ENCODE peak calls at places on chromosomes 16 and 17, in five cellular contexts. C is HepG2, H is A549, Z is tibial nerve, Q is sigmoid colon. S is an unnamed sample.

GRCh38 chr16:3029499-3030127 is 5.8 kb downstream of the THOC6 start:
- DNase-seq in C (no peak), H (no peak), Z (no peak), Q (no peak), S (no peak)

GRCh38 chr16:71559855-71560254 is 17.0 kb downstream of the TAT start:
- DNase-seq in C (peak), H (no peak), Z (no peak), Q (no peak), S (no peak)

GRCh38 chr17:40035162-40035559 is 19.0 kb downstream of the MED24 start:
- DNase-seq in C (no peak), H (peak), Z (no peak), Q (no peak), S (no peak)

GRCh38 chr17:73316919-73317505 is 5.2 kb upstream of the CDC42EP4 start:
- DNase-seq in C (no peak), H (no peak), Z (no peak), Q (no peak), S (no peak)

GRCh38 chr16:6803171-6803570 is 529.5 kb upstream of the RBFOX1 start:
- DNase-seq in C (no peak), H (no peak), Z (no peak), Q (no peak), S (no peak)

GRCh38 chr17:73814070-73814469 is 169.8 kb upstream of the SDK2 start:
- DNase-seq in C (no peak), H (no peak), Z (no peak), Q (no peak), S (no peak)

GRCh38 chr17:47995241-47995935 is 24.5 kb downstream of the CDK5RAP3 start:
- DNase-seq in C (no peak), H (no peak), Z (no peak), Q (no peak), S (no peak)

GRCh38 chr17:36152639-36153120 is 23.8 kb downstream of the TBC1D3B start:
- DNase-seq in C (no peak), H (peak), Z (no peak), Q (no peak), S (no peak)

GRCh38 chr17:65629234-65629690 is 67.8 kb upstream of the AXIN2 start:
- DNase-seq in C (no peak), H (no peak), Z (no peak), Q (no peak), S (no peak)

GRCh38 chr17:17781591-17782424 is 55.0 kb downstream of the SREBF1 start:
- DNase-seq in C (no peak), H (peak), Z (peak), Q (peak), S (peak)

GRCh38 chr17:39461911-39462641 is 790 bp downstream of the CDK12 start:
- DNase-seq in C (peak), H (no peak), Z (no peak), Q (no peak), S (peak)

GRCh38 chr17:17769869-17770361 is 66.9 kb downstream of the SREBF1 start:
- DNase-seq in C (no peak), H (no peak), Z (no peak), Q (no peak), S (no peak)

GRCh38 chr16:84459517-84459894 is 45.0 kb downstream of the MEAK7 start:
- DNase-seq in C (no peak), H (no peak), Z (no peak), Q (no peak), S (no peak)

GRCh38 chr16:87375426-87376135 is 8.0 kb downstream of the FBXO31 start:
- DNase-seq in C (no peak), H (no peak), Z (no peak), Q (no peak), S (no peak)

GRCh38 chr17:71987634-71988033 is 133.2 kb upstream of the SOX9 start:
- DNase-seq in C (no peak), H (no peak), Z (no peak), Q (no peak), S (no peak)

GRCh38 chr17:73760186-73760758 is 116.0 kb upstream of the SDK2 start:
- DNase-seq in C (no peak), H (no peak), Z (no peak), Q (no peak), S (no peak)

GRCh38 chr17:63830278-63830677 is 2.8 kb upstream of the FTSJ3 start:
- DNase-seq in C (no peak), H (no peak), Z (no peak), Q (no peak), S (no peak)

GRCh38 chr17:60311186-60311585 is 80.7 kb downstream of the USP32 start:
- DNase-seq in C (no peak), H (no peak), Z (no peak), Q (no peak), S (no peak)

GRCh38 chr17:71792966-71793365 is 327.9 kb upstream of the SOX9 start:
- DNase-seq in C (no peak), H (no peak), Z (no peak), Q (no peak), S (no peak)

GRCh38 chr16:89049484-89050118 is 44.1 kb upstream of the ACSF3 start:
- DNase-seq in C (no peak), H (no peak), Z (no peak), Q (peak), S (no peak)

GRCh38 chr17:61520897-61521296 is 68.7 kb downstream of the TBX4 start:
- DNase-seq in C (no peak), H (no peak), Z (no peak), Q (no peak), S (no peak)

GRCh38 chr16:77812856-77813523 is 24.6 kb downstream of the VAT1L start:
- DNase-seq in C (no peak), H (no peak), Z (no peak), Q (no peak), S (no peak)

GRCh38 chr16:86951831-86952598 is 365.2 kb downstream of the C16orf95 start:
- DNase-seq in C (no peak), H (peak), Z (no peak), Q (no peak), S (no peak)

GRCh38 chr17:37737971-37738370 is 6.9 kb downstream of the HNF1B start:
- DNase-seq in C (no peak), H (no peak), Z (no peak), Q (no peak), S (no peak)

GRCh38 chr17:28119049-28119448 is 76.6 kb downstream of the NLK start:
- DNase-seq in C (no peak), H (no peak), Z (no peak), Q (no peak), S (no peak)

GRCh38 chr16:59971264-59971663 is 1237.1 kb upstream of the GOT2 start:
- DNase-seq in C (no peak), H (no peak), Z (no peak), Q (no peak), S (no peak)

GRCh38 chr17:915416-916201 is 64.0 kb downstream of the NXN start:
- DNase-seq in C (no peak), H (no peak), Z (no peak), Q (no peak), S (no peak)

GRCh38 chr16:57998992-57999365 is 1.5 kb downstream of the ZNF319 start:
- DNase-seq in C (no peak), H (no peak), Z (no peak), Q (no peak), S (no peak)

GRCh38 chr16:720507-720989 is 398 bp upstream of the ANTKMT start:
- DNase-seq in C (no peak), H (peak), Z (no peak), Q (peak), S (no peak)

GRCh38 chr16:695355-696089 is 5.3 kb upstream of the WDR24 start:
- DNase-seq in C (no peak), H (peak), Z (no peak), Q (no peak), S (peak)

GRCh38 chr17:68184816-68185436 is 62.9 kb upstream of the AMZ2 start:
- DNase-seq in C (no peak), H (no peak), Z (no peak), Q (no peak), S (no peak)

GRCh38 chr17:32197987-32198386 is 55.7 kb downstream of the RHOT1 start:
- DNase-seq in C (no peak), H (no peak), Z (no peak), Q (no peak), S (no peak)

GRCh38 chr16:88627531-88628411 is 10.6 kb upstream of the IL17C start:
- DNase-seq in C (no peak), H (no peak), Z (no peak), Q (no peak), S (no peak)

GRCh38 chr16:48014349-48015135 is 141.3 kb downstream of the ABCC12 start:
- DNase-seq in C (peak), H (peak), Z (no peak), Q (no peak), S (no peak)

GRCh38 chr16:1412847-1413246 is 1.7 kb downstream of the UNKL start:
- DNase-seq in C (no peak), H (no peak), Z (no peak), Q (no peak), S (no peak)

GRCh38 chr16:57863434-57864160 is 61.3 kb upstream of the KIFC3 start:
- DNase-seq in C (peak), H (peak), Z (peak), Q (peak), S (peak)

DNA sequence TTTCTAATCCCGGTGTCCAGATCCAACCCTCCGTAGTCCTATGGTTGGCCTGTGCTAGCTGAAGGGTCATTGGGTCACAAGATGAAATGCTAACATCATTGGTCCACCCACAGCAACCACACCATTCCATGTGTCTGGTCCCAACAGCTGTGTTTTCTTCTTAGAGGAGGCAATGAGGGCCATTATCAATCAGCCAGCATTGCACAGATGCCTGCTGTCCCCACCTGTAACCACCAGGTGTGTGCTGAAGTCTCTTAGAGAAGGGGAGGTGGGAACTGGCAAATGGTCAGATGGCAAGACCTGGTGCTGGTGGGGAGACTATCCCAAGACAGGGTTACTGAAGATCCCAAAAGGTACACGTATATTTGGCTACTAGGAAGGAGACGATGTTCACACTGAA is 37.4 kb downstream of the HIC1 start:
- DNase-seq in C (no peak), H (no peak), Z (no peak), Q (no peak), S (no peak)
- H3K4me3 ChIP-seq in C (no peak), H (no peak), Z (no peak), Q (no peak), S (no peak)

DNA sequence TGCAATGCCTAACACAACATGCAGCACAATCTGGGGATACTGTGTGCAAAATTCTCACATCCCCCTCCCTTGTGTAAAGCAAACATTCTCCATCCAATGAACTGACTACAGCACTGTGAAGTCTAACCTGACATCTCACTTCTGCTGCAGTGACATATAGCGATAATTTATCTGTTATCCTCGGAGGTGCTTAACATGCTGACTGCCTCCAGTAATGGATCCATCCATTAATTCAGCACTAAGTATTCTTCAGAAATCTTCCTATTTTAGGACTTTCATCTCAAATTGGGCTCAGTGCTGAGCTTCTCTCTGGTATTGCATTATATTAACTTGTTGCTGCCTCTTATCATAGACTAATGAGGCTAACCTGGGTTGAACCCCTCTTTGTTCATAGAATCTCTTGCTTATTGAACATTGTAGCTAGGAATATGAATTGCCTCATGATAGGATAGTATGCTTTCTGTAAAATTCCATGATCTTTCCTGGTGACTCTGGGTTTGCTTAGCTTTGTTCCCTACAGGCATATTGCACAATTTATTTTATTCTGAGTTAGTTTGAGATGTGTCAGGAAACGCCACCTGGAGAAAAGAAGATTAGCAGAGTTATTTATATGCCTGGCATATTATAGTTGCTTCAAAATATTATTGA is 187.9 kb downstream of the CNTNAP4 start:
- DNase-seq in C (no peak), H (no peak), Z (no peak), Q (no peak), S (no peak)
- TF ChIP-seq EP300 in C (no peak), H (no peak), Z (no peak), Q (no peak), S (no peak)

DNA sequence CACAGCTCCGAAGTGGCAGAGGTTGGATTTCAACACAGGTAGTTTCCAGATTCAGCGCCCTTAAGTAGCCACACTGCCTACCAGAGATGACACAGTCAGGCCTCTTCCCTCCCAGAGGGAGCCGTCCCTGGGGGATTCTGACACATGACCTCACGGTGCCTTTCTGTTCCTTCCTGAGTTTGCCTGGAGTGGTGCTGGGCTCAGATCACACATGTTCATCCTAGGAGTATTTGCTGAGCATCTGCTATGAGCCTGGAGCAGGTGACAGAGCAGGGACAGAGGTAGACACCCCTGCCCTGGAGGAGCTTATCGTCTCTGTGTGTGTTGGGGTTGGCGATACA is 120.5 kb upstream of the GSE1 start:
- DNase-seq in C (no peak), H (no peak), Z (no peak), Q (no peak), S (no peak)
- H3K4me3 ChIP-seq in C (no peak), H (no peak), Z (no peak), Q (no peak), S (no peak)

GRCh38 chr17:6523330-6523729 is 33.0 kb downstream of the PITPNM3 start:
- DNase-seq in C (peak), H (peak), Z (no peak), Q (peak), S (no peak)
- TF ChIP-seq EP300 in C (no peak), H (no peak), Z (no peak), Q (no peak), S (no peak)

DNA sequence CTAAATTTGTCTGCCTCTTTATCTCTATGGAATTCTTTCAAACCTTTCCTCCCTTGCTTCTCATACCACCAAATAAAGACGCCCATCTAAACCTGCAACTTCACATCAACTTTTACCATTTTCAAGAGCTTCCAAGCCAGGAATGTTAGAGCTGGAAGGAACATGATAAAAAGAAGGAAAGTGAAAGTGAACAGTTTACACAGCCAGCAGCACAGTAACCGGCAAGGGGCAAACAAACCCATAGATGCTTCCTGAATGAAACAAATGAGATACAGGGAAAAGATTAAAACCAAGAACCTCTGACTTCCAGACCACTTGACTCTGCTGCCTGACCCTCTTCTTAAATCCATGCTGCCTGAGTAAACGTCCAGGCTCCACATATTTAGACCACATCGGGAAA is 231.1 kb upstream of the CA10 start:
- DNase-seq in C (no peak), H (no peak), Z (no peak), Q (no peak), S (no peak)
- H3K4me3 ChIP-seq in C (no peak), H (no peak), Z (no peak), Q (no peak), S (peak)

GRCh38 chr16:65817799-65818198 is 548.7 kb upstream of the CDH5 start:
- DNase-seq in C (no peak), H (no peak), Z (no peak), Q (no peak), S (no peak)

GRCh38 chr16:65817066-65817465 is 549.4 kb upstream of the CDH5 start:
- DNase-seq in C (no peak), H (no peak), Z (no peak), Q (no peak), S (no peak)

GRCh38 chr16:65816556-65816955 is 549.9 kb upstream of the CDH5 start:
- DNase-seq in C (no peak), H (no peak), Z (no peak), Q (no peak), S (no peak)

DNA sequence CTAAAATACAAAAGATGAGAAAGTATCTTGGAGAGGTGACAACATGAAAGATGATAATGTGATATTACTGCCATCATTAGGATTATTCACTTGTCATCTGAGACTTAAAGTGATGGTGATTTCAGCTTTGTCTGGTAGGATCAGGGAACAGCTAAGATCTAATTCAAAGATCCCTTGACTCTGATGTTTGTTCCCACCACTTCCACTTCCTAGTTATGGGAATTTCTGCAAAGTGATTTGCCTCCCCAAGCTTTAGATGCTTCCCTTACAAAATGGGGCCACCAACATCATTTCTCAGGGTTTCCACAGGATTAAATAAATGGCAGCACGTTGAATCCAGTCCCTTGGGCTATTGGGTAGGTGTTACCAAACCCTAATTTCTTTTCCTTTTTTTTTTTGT is 550.8 kb upstream of the CDH5 start:
- DNase-seq in C (no peak), H (no peak), Z (no peak), Q (no peak), S (no peak)
- TF ChIP-seq EP300 in C (no peak), H (no peak), Z (no peak), Q (no peak), S (no peak)

GRCh38 chr16:66740533-66740932 is 10.9 kb downstream of the DYNC1LI2 start:
- DNase-seq in C (no peak), H (peak), Z (no peak), Q (no peak), S (peak)

GRCh38 chr16:66742409-66742808 is 9.0 kb downstream of the DYNC1LI2 start:
- DNase-seq in C (no peak), H (no peak), Z (no peak), Q (no peak), S (no peak)

GRCh38 chr16:66741131-66741900 is 10.1 kb downstream of the DYNC1LI2 start:
- DNase-seq in C (peak), H (peak), Z (peak), Q (peak), S (peak)

GRCh38 chr16:66740010-66740409 is 11.4 kb downstream of the DYNC1LI2 start:
- DNase-seq in C (peak), H (peak), Z (no peak), Q (no peak), S (no peak)

DNA sequence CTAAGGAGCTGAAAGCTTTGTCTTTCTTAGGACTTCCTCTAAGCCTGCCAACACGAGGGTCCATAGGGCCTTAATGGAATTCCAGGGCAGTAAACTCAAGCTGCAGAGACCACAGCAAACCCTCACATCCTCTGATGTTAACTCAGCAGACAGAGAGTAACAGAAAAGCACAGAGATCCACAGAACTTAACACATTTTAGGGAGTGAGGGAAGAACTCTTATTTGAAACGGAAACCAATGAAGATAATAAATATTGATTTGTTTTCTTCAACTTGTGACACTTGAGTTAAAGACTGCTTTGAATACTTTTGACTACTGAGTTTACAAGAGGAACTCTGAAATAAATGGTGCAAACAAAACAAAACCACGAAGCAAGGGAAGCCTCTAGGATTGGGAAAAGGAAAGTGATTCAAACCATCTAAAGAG is 9.4 kb downstream of the DYNC1LI2 start:
- DNase-seq in C (no peak), H (no peak), Z (no peak), Q (no peak), S (no peak)
- H3K4me3 ChIP-seq in C (no peak), H (no peak), Z (no peak), Q (no peak), S (no peak)

GRCh38 chr17:4665027-4665426 is 23.5 kb upstream of the ALOX15 start:
- DNase-seq in C (no peak), H (no peak), Z (no peak), Q (no peak), S (no peak)

GRCh38 chr17:4663711-4664110 is 22.2 kb upstream of the ALOX15 start:
- DNase-seq in C (no peak), H (no peak), Z (no peak), Q (no peak), S (no peak)

GRCh38 chr17:4664230-4664629 is 22.8 kb upstream of the ALOX15 start:
- DNase-seq in C (no peak), H (no peak), Z (no peak), Q (no peak), S (no peak)

GRCh38 chr17:4666296-4666695 is 24.8 kb upstream of the ALOX15 start:
- DNase-seq in C (no peak), H (no peak), Z (no peak), Q (no peak), S (no peak)

DNA sequence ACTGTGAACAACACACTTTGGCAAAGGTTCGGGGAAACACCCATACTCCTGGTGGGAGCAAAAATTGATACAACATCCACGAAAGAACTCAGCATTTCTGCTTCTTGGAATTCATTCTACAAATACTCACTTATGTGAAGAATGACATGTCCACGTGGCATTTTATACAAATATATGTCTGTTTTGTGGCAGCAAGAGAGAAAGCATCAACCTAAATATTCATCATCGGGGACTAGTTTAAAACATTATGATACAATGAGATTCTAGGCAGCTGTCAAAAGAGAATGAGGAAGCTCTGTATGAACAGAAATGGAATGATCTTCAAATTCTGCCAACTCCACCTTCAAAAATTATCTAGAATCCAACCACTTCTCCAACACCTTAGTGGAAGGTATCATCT is 25.7 kb upstream of the ALOX15 start:
- DNase-seq in C (no peak), H (no peak), Z (no peak), Q (no peak), S (no peak)
- TF ChIP-seq EP300 in C (no peak), H (no peak), Z (no peak), Q (no peak), S (no peak)

S was measured in stomach.